ENCODE peak calls at places on chromosomes 16 and 17, in five cellular contexts. N is D341Med, S is pancreas, X is testis, M is HFF-Myc. O is an unnamed sample.

GRCh38 chr16:69073181-69073669 is 32.2 kb upstream of the HAS3 start:
- DNase-seq in X (no peak), S (no peak), N (no peak), M (peak; percentile 36), O (peak; percentile 55)

GRCh38 chr16:77736879-77737278 is 14.6 kb downstream of the NUDT7 start:
- DNase-seq in N (no peak), M (no peak), S (no peak), X (no peak), O (no peak)

GRCh38 chr16:75703341-75703740 is 2.1 kb upstream of the DUXB start:
- DNase-seq in X (no peak), N (no peak), S (no peak), M (no peak), O (no peak)

GRCh38 chr16:83117810-83118209 is 491.0 kb downstream of the CDH13 start:
- DNase-seq in S (no peak), M (no peak), X (no peak), N (no peak), O (no peak)

GRCh38 chr17:36017799-36018198 is at the start of gene CCL23:
- DNase-seq in S (no peak), M (no peak), X (no peak), N (no peak), O (no peak)

GRCh38 chr17:28004344-28004743 is 38.1 kb upstream of the NLK start:
- DNase-seq in S (no peak), M (no peak), X (no peak), N (no peak), O (no peak)

GRCh38 chr16:68374251-68374805 is 63.5 kb downstream of the PRMT7 start:
- DNase-seq in N (no peak), M (no peak), S (no peak), X (no peak), O (no peak)

GRCh38 chr16:12406840-12407690 is 396.6 kb downstream of the CPPED1 start:
- DNase-seq in S (no peak), X (no peak), N (no peak), M (no peak), O (no peak)

GRCh38 chr16:19704321-19705130 is 13.5 kb downstream of the KNOP1 start:
- DNase-seq in N (no peak), S (no peak), M (no peak), X (peak; percentile 67), O (no peak)

GRCh38 chr16:82987767-82988166 is 361.0 kb downstream of the CDH13 start:
- DNase-seq in M (no peak), S (no peak), X (no peak), N (no peak), O (no peak)

GRCh38 chr16:84628226-84628731 is 10.4 kb upstream of the COTL1 start:
- DNase-seq in X (no peak), M (no peak), N (no peak), S (no peak), O (no peak)

GRCh38 chr17:2084129-2084765 is 29.3 kb downstream of the HIC1 start:
- DNase-seq in N (no peak), X (peak; percentile 46), S (no peak), M (peak; percentile 59), O (peak; percentile 68)

GRCh38 chr16:89067677-89068076 is 26.0 kb upstream of the ACSF3 start:
- DNase-seq in X (no peak), M (no peak), S (no peak), N (no peak), O (no peak)

GRCh38 chr17:1362065-1362848 is 37.8 kb downstream of the YWHAE start:
- DNase-seq in M (no peak), X (peak; percentile 62), S (no peak), N (no peak), O (no peak)

GRCh38 chr17:68351395-68351794 is 60.1 kb downstream of the ARSG start:
- DNase-seq in S (no peak), N (peak; percentile 63), M (no peak), X (peak; percentile 20), O (no peak)

GRCh38 chr16:11052080-11052808 is 107.9 kb downstream of the CLEC16A start:
- DNase-seq in N (no peak), M (no peak), X (no peak), S (no peak), O (no peak)

GRCh38 chr16:66131895-66132294 is 234.6 kb upstream of the CDH5 start:
- DNase-seq in N (no peak), S (no peak), X (no peak), M (no peak), O (no peak)

GRCh38 chr16:69133555-69133954 is 1.1 kb downstream of the UTP4 start:
- DNase-seq in N (no peak), S (no peak), M (no peak), X (no peak), O (no peak)